ENCODE peak calls at places on chromosomes 13 and 19, in seven cellular contexts. Y is Peyer's patch, W is stomach, F is upper lobe of left lung, J is uterus, H is vagina, Z is breast epithelium. G is an unnamed sample.

GRCh38 chr13:59458908-59459579 is 704.7 kb downstream of the DIAPH3 start:
- DNase-seq in H (no peak), J (peak), W (no peak), Z (no peak), Y (no peak), F (no peak), G (peak)

GRCh38 chr19:33080761-33081681 is at the start of gene GPATCH1:
- DNase-seq in Z (peak), H (peak), F (peak), J (peak), Y (peak), W (peak), G (peak)

GRCh38 chr13:22114630-22115311 is 443.9 kb downstream of the FGF9 start:
- DNase-seq in Y (no peak), F (peak), H (no peak), J (no peak), W (no peak), Z (no peak), G (no peak)

GRCh38 chr13:93116809-93117208 is 109.8 kb upstream of the GPC6 start:
- DNase-seq in F (no peak), Z (no peak), Y (no peak), J (no peak), H (no peak), W (no peak), G (no peak)

GRCh38 chr13:61029064-61029463 is 386.6 kb downstream of the PCDH20 start:
- DNase-seq in W (no peak), J (no peak), F (no peak), Z (no peak), Y (no peak), H (no peak), G (no peak)

GRCh38 chr13:96816261-96816660 is 178.0 kb downstream of the OXGR1 start:
- DNase-seq in W (no peak), Z (no peak), Y (no peak), F (no peak), H (no peak), J (peak), G (peak)

GRCh38 chr13:27353166-27353583 is 71.2 kb upstream of the GTF3A start:
- DNase-seq in Y (no peak), Z (no peak), W (no peak), F (no peak), H (no peak), J (no peak), G (no peak)

GRCh38 chr13:73090116-73090811 is 31.5 kb downstream of the KLF5 start:
- DNase-seq in J (no peak), H (no peak), W (peak), Z (no peak), Y (no peak), F (peak), G (no peak)

GRCh38 chr19:55811340-55811739 is 20.5 kb downstream of the NLRP11 start:
- DNase-seq in Y (no peak), F (no peak), J (no peak), W (no peak), H (no peak), Z (no peak), G (no peak)

GRCh38 chr19:53812335-53812734 is 11.8 kb downstream of the NLRP12 start:
- DNase-seq in F (no peak), Z (no peak), J (no peak), H (no peak), Y (no peak), W (no peak), G (no peak)

GRCh38 chr19:37941820-37942515 is 35.0 kb downstream of the SIPA1L3 start:
- DNase-seq in J (no peak), H (no peak), Z (no peak), F (no peak), W (no peak), Y (no peak), G (no peak)

GRCh38 chr13:57857945-57858344 is 226.4 kb downstream of the PCDH17 start:
- DNase-seq in F (no peak), Z (no peak), H (no peak), J (no peak), Y (no peak), W (no peak), G (no peak)

GRCh38 chr19:19588546-19588945 is 29.9 kb downstream of the PBX4 start:
- DNase-seq in H (no peak), J (no peak), Y (no peak), F (no peak), Z (no peak), W (no peak), G (no peak)

GRCh38 chr13:80235131-80235530 is 105.8 kb downstream of the SPRY2 start:
- DNase-seq in Y (no peak), H (no peak), Z (no peak), F (no peak), J (no peak), W (no peak), G (no peak)

GRCh38 chr13:73162912-73163911 is 104.4 kb downstream of the KLF5 start:
- DNase-seq in J (no peak), H (no peak), F (no peak), W (no peak), Y (no peak), Z (no peak), G (no peak)

GRCh38 chr19:46016426-46017094 is 6.3 kb downstream of the PGLYRP1 start:
- DNase-seq in Z (peak), Y (peak), W (peak), F (peak), H (no peak), J (peak), G (peak)
- TF ChIP-seq CTCF in Z (peak), Y (no peak), W (peak), F (peak), H (peak), J (peak), G (peak)

GRCh38 chr13:110479215-110479545 is 82.3 kb downstream of the RAB20 start:
- DNase-seq in Y (no peak), W (no peak), J (no peak), Z (no peak), H (no peak), F (no peak), G (no peak)

GRCh38 chr13:110477711-110478245 is 83.7 kb downstream of the RAB20 start:
- DNase-seq in J (no peak), F (no peak), H (no peak), Z (no peak), W (no peak), Y (no peak), G (no peak)

GRCh38 chr13:110478405-110479214 is 82.9 kb downstream of the RAB20 start:
- DNase-seq in Z (no peak), H (no peak), J (no peak), W (no peak), Y (no peak), F (no peak), G (no peak)

GRCh38 chr13:110480161-110480560 is 81.4 kb downstream of the RAB20 start:
- DNase-seq in F (no peak), J (no peak), Y (no peak), H (no peak), W (no peak), Z (no peak), G (no peak)

DNA sequence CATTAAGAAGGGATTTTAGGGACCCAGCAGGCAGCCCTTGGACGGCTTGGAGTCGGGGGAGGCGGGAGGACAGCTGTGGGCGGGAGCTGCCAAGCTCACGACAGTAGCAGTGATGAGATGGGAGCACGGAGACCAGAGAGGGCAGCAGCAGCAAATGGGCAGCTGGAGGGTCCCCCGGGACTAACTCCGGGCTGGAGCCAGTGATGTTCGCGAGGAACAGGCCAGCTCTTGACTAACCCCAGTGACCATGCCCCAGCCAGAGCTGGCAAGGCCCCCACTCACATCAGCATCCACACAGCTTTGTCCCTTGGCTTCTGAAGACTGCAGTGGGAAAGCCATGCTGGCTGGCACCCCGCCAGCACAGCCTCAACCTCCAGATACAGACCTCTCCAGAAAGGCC is 81.9 kb downstream of the RAB20 start:
- DNase-seq in H (no peak), J (no peak), Y (no peak), F (no peak), W (no peak), Z (no peak), G (no peak)
- TF ChIP-seq POLR2A in H (no peak), J (no peak), Y (no peak), F (no peak), W (no peak), Z (no peak), G (no peak)

DNA sequence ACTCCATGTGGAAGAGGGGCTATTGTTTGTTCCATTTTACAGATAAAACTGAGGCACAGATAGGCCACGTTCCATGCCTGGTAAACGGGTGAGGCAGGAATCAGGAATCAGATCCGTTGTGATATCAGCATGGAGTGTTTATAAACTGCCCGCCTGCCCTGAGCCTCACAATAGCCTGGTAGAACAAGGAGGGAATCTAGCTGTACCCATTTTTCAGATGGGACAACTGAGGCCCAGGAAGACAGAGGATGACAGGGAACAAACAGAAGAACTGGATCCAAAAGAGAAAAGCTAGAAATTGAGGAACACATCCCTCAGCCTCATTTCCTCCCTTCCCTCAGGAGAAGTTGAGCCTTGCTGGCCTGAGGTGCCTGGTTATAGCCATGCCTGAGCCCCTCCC is 32.5 kb downstream of the CERS4 start:
- DNase-seq in J (no peak), Z (no peak), F (no peak), H (no peak), W (no peak), Y (no peak), G (no peak)
- H3K4me3 ChIP-seq in J (no peak), Z (no peak), F (no peak), H (no peak), W (no peak), Y (no peak), G (no peak)

DNA sequence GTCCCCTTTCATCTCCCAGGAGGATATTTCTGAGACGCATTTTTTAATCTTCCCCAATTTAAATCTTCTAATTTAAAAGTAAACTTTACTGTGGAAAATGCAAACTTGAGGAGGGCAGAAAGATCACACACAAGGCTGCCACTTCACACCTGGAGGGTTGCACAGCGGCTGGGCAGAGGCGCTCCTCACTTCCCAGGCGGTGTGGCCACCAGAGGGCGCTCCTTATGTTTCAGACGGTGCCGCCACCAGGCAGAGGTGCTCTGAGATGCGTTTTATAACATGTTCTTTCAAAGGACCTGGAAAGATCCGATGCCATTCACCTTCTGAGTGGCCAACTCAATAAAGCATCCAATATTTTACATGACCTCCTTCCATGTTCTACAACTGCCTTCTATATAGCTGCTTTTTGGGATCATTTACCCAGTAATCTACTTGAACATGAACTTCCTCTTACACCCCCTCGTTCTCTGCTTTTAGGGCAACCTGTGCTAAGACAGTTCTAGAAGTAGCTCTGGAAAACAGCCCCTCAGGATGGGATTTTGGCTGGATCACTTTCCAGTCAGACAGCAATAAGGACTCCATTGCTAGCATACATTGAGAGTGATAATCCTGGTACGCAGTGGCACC is 14.8 kb upstream of the MTUS2 start:
- DNase-seq in Z (no peak), Y (no peak), W (no peak), J (no peak), F (no peak), H (no peak), G (no peak)
- TF ChIP-seq CTCF in Z (no peak), Y (no peak), W (no peak), J (no peak), F (no peak), H (no peak), G (no peak)

DNA sequence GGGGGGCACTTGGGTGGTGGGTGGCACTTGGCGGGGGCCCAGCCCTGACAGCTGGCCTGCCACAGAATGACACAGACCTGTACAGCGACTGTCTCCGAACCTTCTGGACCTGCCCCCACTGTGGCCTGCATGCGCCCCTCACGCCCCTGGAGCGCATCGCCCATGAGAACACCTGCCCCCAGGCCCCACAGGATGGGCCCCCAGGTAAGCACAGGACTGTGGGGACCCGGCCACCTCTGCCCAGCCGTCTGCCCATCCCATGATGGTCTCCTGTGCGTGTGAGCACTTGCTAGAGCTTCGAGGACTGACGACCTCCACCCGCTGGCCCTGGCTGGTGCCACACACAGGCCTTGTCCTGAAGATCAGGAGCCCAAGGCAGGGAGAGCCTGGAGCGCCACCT is 32.0 kb downstream of the DHX34 start:
- DNase-seq in W (no peak), J (no peak), Z (no peak), F (no peak), H (no peak), Y (no peak), G (no peak)
- TF ChIP-seq POLR2A in W (no peak), J (no peak), Z (no peak), F (no peak), H (no peak), Y (no peak), G (no peak)

GRCh38 chr19:2047076-2047448 is 4.0 kb downstream of the MKNK2 start:
- DNase-seq in Z (no peak), W (no peak), F (no peak), J (no peak), Y (no peak), H (no peak), G (no peak)
- H3K4me3 ChIP-seq in Z (peak), W (peak), F (no peak), J (no peak), Y (peak), H (no peak), G (peak)

GRCh38 chr19:49436381-49437017 is 4.8 kb downstream of the SLC17A7 start:
- DNase-seq in Z (no peak), Y (peak), J (no peak), H (no peak), F (peak), W (no peak), G (no peak)

GRCh38 chr19:49433240-49433901 is 8.0 kb downstream of the SLC17A7 start:
- DNase-seq in J (no peak), Z (no peak), W (no peak), Y (no peak), H (no peak), F (no peak), G (no peak)

GRCh38 chr19:49437231-49437630 is 4.1 kb downstream of the SLC17A7 start:
- DNase-seq in Z (no peak), J (no peak), W (no peak), F (no peak), H (no peak), Y (no peak), G (no peak)

GRCh38 chr19:49435670-49436069 is 5.7 kb downstream of the SLC17A7 start:
- DNase-seq in W (no peak), Z (no peak), H (no peak), F (no peak), J (no peak), Y (no peak), G (no peak)

DNA sequence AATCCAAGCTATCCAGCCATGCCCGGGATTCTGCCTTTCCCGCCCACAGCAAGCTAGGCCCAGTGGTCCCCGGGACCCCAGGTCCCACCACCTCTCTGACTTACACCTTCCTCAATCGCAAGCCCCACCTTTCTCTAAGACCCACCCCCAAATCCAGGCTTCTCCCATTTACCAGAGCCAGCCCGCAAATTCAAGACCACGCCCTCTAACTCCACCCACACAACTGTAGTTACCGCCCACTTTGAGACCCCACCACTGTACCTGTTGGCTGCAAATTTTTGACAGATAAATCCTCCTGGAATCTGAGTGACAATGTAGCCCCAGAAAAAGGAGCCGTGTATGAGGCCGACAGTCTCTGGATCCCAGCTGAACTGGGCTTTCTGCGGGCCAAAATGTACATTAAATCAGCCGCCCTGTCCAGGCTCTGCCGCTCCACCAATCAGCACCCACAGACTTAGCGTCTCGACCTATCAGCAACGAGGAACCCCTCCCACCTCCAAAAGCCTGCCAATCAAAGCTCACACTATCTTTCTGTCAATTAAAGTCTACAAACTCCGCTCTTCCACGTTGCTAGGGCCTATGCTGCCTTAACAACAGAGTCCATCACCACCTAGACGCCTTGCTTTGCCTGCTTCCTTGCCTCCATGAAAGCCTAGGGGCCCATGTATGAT is 6.3 kb downstream of the SLC17A7 start:
- DNase-seq in Y (no peak), F (no peak), H (no peak), Z (no peak), J (no peak), W (no peak), G (no peak)
- TF ChIP-seq CTCF in Y (no peak), F (no peak), H (no peak), Z (no peak), J (no peak), W (no peak), G (no peak)

DNA sequence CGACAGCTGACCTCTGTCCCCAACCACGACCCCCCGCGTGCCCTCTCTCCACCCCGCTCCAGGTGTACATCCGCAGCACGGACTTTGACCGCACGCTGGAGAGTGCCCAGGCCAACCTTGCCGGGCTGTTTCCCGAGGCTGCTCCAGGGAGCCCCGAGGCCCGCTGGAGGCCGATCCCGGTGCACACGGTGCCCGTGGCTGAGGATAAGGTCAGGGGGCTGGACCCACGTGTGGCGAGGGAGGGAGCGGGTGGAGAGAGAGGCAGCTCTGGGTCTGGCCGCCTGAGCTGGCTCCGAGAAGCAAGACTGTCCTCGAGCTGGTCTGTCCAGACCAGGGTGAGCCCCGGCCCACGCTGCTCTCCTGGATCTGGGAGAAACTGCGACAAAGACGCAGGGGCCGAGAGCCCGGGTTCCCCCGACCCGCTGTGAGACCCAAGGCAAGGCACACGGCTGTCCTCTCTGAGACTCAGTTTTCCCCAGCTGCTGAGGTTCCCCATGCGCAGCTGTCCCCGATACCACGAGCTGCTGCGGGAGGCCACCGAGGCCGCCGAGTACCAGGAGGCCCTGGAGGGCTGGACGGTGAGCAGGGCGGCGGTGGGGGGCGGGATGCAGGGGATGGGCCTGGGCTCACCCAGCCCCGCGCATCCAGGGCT is 1.5 kb downstream of the ACP4 start:
- DNase-seq in Z (no peak), Y (no peak), J (no peak), F (no peak), H (no peak), W (no peak), G (no peak)
- TF ChIP-seq POLR2A in Z (no peak), Y (no peak), J (no peak), F (no peak), H (no peak), W (no peak), G (no peak)